ENCODE peak calls at places on chromosomes 16 and 17, in seven cellular contexts. C, R, U, M, Z, Y and V are unnamed samples.

GRCh38 chr17:13522749-13523148 is 79.0 kb downstream of the HS3ST3A1 start:
- DNase-seq in C (no peak), R (no peak), U (no peak), M (no peak), Z (no peak), Y (no peak), V (no peak)

GRCh38 chr17:39404542-39405378 is 3.3 kb upstream of the FBXL20 start:
- DNase-seq in C (no peak), R (no peak), U (no peak), M (no peak), Z (peak), Y (no peak), V (no peak)

GRCh38 chr17:82668631-82669099 is 20.4 kb upstream of the WDR45B start:
- DNase-seq in C (no peak), R (peak), U (peak), M (peak), Z (peak), Y (peak), V (no peak)

GRCh38 chr17:8408371-8408770 is 10.7 kb upstream of the RNF222 start:
- DNase-seq in C (no peak), R (no peak), U (peak), M (no peak), Z (no peak), Y (peak), V (no peak)

GRCh38 chr16:11315499-11315898 is 29.8 kb upstream of the RMI2 start:
- DNase-seq in C (no peak), R (no peak), U (no peak), M (peak), Z (no peak), Y (no peak), V (no peak)

GRCh38 chr16:84294196-84295142 is at the start of gene WFDC1:
- DNase-seq in C (no peak), R (peak), U (no peak), M (peak), Z (no peak), Y (no peak), V (no peak)

GRCh38 chr17:56835259-56835575 is 1.3 kb downstream of the DGKE start:
- DNase-seq in C (no peak), R (no peak), U (no peak), M (no peak), Z (peak), Y (no peak), V (no peak)

GRCh38 chr16:67517661-67518423 is 10.8 kb upstream of the RIPOR1 start:
- DNase-seq in C (peak), R (no peak), U (no peak), M (no peak), Z (no peak), Y (no peak), V (no peak)

GRCh38 chr16:47643610-47644009 is 182.5 kb downstream of the PHKB start:
- DNase-seq in C (no peak), R (no peak), U (no peak), M (no peak), Z (no peak), Y (no peak), V (no peak)

GRCh38 chr17:41822216-41823140 is 9.7 kb downstream of the FKBP10 start:
- DNase-seq in C (no peak), R (no peak), U (no peak), M (no peak), Z (no peak), Y (no peak), V (no peak)

GRCh38 chr16:31322500-31322899 is 32.5 kb upstream of the ITGAX start:
- DNase-seq in C (no peak), R (no peak), U (no peak), M (no peak), Z (no peak), Y (no peak), V (no peak)

GRCh38 chr16:87474017-87474416 is 18.8 kb downstream of the ZCCHC14 start:
- DNase-seq in C (no peak), R (no peak), U (no peak), M (no peak), Z (no peak), Y (no peak), V (no peak)

GRCh38 chr17:59827721-59828477 is 64.8 kb downstream of the TUBD1 start:
- DNase-seq in C (no peak), R (peak), U (no peak), M (no peak), Z (no peak), Y (no peak), V (no peak)

GRCh38 chr17:49741009-49741691 is 22.8 kb downstream of the FAM117A start:
- DNase-seq in C (no peak), R (no peak), U (no peak), M (no peak), Z (peak), Y (no peak), V (no peak)

GRCh38 chr16:55125818-55126385 is 195.2 kb downstream of the IRX5 start:
- DNase-seq in C (no peak), R (no peak), U (no peak), M (no peak), Z (no peak), Y (no peak), V (no peak)

GRCh38 chr17:58196610-58197009 is 4.1 kb downstream of the EPX start:
- DNase-seq in C (no peak), R (no peak), U (no peak), M (no peak), Z (no peak), Y (no peak), V (no peak)

GRCh38 chr17:2309338-2310143 is 5.8 kb downstream of the SRR start:
- DNase-seq in C (no peak), R (no peak), U (no peak), M (no peak), Z (no peak), Y (no peak), V (no peak)

GRCh38 chr16:8377864-8378263 is 212.4 kb downstream of the TMEM114 start:
- DNase-seq in C (no peak), R (no peak), U (no peak), M (no peak), Z (no peak), Y (no peak), V (no peak)

GRCh38 chr17:17757944-17758343 is 76.7 kb downstream of the RAI1 start:
- DNase-seq in C (no peak), R (no peak), U (no peak), M (no peak), Z (no peak), Y (no peak), V (no peak)

GRCh38 chr16:30458561-30459394 is 13.1 kb upstream of the SEPHS2 start:
- DNase-seq in C (peak), R (no peak), U (no peak), M (no peak), Z (no peak), Y (peak), V (no peak)

GRCh38 chr17:68011199-68011665 is 15.0 kb upstream of the C17orf58 start:
- DNase-seq in C (no peak), R (peak), U (no peak), M (peak), Z (peak), Y (peak), V (peak)

GRCh38 chr17:74466785-74467158 is 338 bp downstream of the CD300A start:
- DNase-seq in C (no peak), R (no peak), U (no peak), M (no peak), Z (no peak), Y (no peak), V (no peak)

GRCh38 chr17:29384901-29385300 is 5.3 kb upstream of the TAOK1 start:
- DNase-seq in C (no peak), R (no peak), U (no peak), M (no peak), Z (no peak), Y (no peak), V (peak)

GRCh38 chr17:81092518-81093095 is 57.7 kb downstream of the BAIAP2 start:
- DNase-seq in C (no peak), R (no peak), U (no peak), M (no peak), Z (peak), Y (no peak), V (no peak)

GRCh38 chr17:948284-948852 is 31.2 kb downstream of the NXN start:
- DNase-seq in C (no peak), R (no peak), U (no peak), M (no peak), Z (no peak), Y (no peak), V (no peak)
- TF ChIP-seq JUND in C (no peak), R (no peak), U (no peak), M (no peak), Z (no peak), Y (no peak), V (no peak)

GRCh38 chr17:62597920-62598319 is 29.6 kb upstream of the MRC2 start:
- DNase-seq in C (no peak), R (no peak), U (no peak), M (no peak), Z (no peak), Y (no peak), V (no peak)
- TF ChIP-seq JUND in C (no peak), R (no peak), U (no peak), M (no peak), Z (no peak), Y (no peak), V (no peak)

DNA sequence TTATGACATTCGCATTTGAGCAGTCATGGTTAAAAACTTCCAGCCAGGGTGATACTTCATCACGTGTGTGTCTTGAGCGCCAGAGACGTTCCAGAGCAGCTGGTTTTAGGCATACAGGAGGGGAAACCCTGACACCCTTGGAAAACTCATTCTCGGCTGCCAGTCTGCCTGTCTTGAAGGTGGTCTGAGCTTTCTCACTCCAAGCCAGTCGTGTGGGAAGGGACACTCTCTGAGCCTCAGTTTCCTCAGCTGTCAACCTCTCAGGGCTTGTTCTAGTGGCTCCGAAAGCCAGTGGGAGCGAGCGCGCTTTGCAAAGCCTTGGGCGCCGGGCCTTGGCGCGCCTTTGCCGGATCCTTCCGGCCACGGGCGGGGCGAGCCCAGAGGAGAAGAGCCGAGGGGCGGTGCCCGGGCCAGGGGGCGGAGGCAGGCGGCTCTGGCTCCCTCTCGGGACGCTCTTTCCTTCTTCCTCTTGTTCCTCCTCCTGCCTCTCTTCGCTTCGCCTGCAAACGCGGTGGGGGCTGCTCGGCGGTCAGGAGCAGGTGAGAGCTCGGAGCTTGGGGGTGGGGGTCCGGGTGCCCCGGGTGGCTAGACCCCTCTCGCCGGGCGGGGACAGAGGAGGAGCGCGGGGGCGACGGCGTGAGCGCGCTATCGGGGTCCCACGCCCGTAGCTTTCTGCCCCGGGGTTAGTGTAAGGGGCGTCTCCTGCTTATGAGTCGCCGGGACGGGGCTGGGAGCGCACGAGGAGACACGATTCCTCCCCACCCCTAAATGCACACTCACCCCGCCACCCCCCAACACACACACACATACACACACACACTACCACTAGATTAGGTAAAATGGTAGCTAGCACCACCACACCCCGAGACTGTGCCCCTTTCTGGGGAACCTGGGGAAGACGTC is at the start of gene LDAF1:
- DNase-seq in C (no peak), R (peak), U (peak), M (peak), Z (peak), Y (peak), V (peak)
- TF ChIP-seq JUND in C (no peak), R (no peak), U (no peak), M (no peak), Z (no peak), Y (no peak), V (no peak)

GRCh38 chr17:48545022-48545376 is at the start of gene HOXB2:
- DNase-seq in C (no peak), R (no peak), U (no peak), M (no peak), Z (peak), Y (no peak), V (peak)
- TF ChIP-seq JUND in C (no peak), R (no peak), U (no peak), M (no peak), Z (no peak), Y (no peak), V (no peak)